ENCODE peak calls at places on chromosomes 16 and 17, in eight cellular contexts. W is AG04450; V is activated CD4-positive, alpha-beta T cell treated with anti-CD3 and anti-CD28 coated beads, Interleukin-2, amount 10 ng/mL, durations not matched to agents 7 days and 5 days; R is T-helper 2 cell; N is NCI-H1105; P is NCI-H460; M is nephron progenitor cell; J is heart right ventricle. D is an unnamed sample.

GRCh38 chr17:50447870-50448573 is 20.7 kb downstream of the CHAD start:
- DNase-seq in R (no peak), V (no peak), P (no peak), J (no peak), N (no peak), M (no peak), W (no peak), D (peak)

GRCh38 chr16:57266531-57267268 is 17.8 kb downstream of the PLLP start:
- DNase-seq in P (no peak), N (no peak), W (no peak), J (no peak), V (peak), R (no peak), M (no peak), D (no peak)

GRCh38 chr17:8447816-8448215 is 12.1 kb downstream of the NDEL1 start:
- DNase-seq in W (no peak), R (no peak), V (no peak), M (no peak), P (no peak), N (no peak), J (no peak), D (no peak)

GRCh38 chr17:80729016-80729415 is 184.4 kb downstream of the RPTOR start:
- DNase-seq in M (no peak), R (no peak), V (no peak), W (no peak), P (no peak), J (no peak), N (no peak), D (no peak)

GRCh38 chr17:75692976-75693375 is 25.8 kb downstream of the SAP30BP start:
- DNase-seq in M (no peak), P (no peak), R (no peak), J (no peak), V (no peak), N (no peak), W (no peak), D (no peak)

GRCh38 chr17:78652913-78653312 is 75.7 kb upstream of the DNAH17 start:
- DNase-seq in V (no peak), W (no peak), R (no peak), N (no peak), M (no peak), P (no peak), J (no peak), D (no peak)

GRCh38 chr16:46894011-46894672 is 10.0 kb downstream of the GPT2 start:
- DNase-seq in R (no peak), J (peak), N (no peak), W (no peak), M (no peak), P (no peak), V (no peak), D (no peak)

GRCh38 chr16:85888405-85889331 is 10.3 kb upstream of the IRF8 start:
- DNase-seq in R (no peak), J (no peak), N (no peak), W (no peak), P (no peak), V (no peak), M (no peak), D (no peak)

GRCh38 chr16:55081622-55082593 is 151.2 kb downstream of the IRX5 start:
- DNase-seq in R (no peak), W (no peak), N (no peak), M (no peak), J (no peak), P (no peak), V (no peak), D (no peak)

D was measured in NCI-H748 treated with DMSO at 0.1 percent for 48 hours.